ENCODE peak calls at places on chromosomes 3 and 15, in eight cellular contexts. One of them, this sample, is unnamed.

GRCh38 chr3:119627461-119627860 is 29.8 kb downstream of the PLA1A start:
- DNase-seq in fibroblast of mammary gland: no peak
- DNase-seq in psoas muscle: no peak
- DNase-seq in naive thymus-derived CD8-positive, alpha-beta T cell: no peak
- DNase-seq in cardiac muscle cell: no peak
- DNase-seq in activated naive CD8-positive, alpha-beta T cell treated with anti-CD3 and anti-CD28 coated beads, Interleukin-2, amount 50 U/mL, for 24 hours: peak; percentile 34
- DNase-seq in mesendoderm: no peak
- DNase-seq in stimulated activated CD4-positive, alpha-beta T cell treated with anti-CD3 and anti-CD28 coated beads, Interleukin-1b, Interleukin-23, amount 100 ng/mL, for 24 hours: no peak
- DNase-seq in this sample: no peak

GRCh38 chr15:49063402-49064280 is 17.4 kb upstream of the SECISBP2L start:
- DNase-seq in fibroblast of mammary gland: no peak
- DNase-seq in psoas muscle: no peak
- DNase-seq in naive thymus-derived CD8-positive, alpha-beta T cell: no peak
- DNase-seq in cardiac muscle cell: no peak
- DNase-seq in activated naive CD8-positive, alpha-beta T cell treated with anti-CD3 and anti-CD28 coated beads, Interleukin-2, amount 50 U/mL, for 24 hours: no peak
- DNase-seq in mesendoderm: peak; percentile 43
- DNase-seq in stimulated activated CD4-positive, alpha-beta T cell treated with anti-CD3 and anti-CD28 coated beads, Interleukin-1b, Interleukin-23, amount 100 ng/mL, for 24 hours: no peak
- DNase-seq in this sample: no peak

GRCh38 chr3:187136347-187136746 is 2.9 kb downstream of the RPL39L start:
- DNase-seq in fibroblast of mammary gland: no peak
- DNase-seq in psoas muscle: no peak
- DNase-seq in naive thymus-derived CD8-positive, alpha-beta T cell: no peak
- DNase-seq in cardiac muscle cell: no peak
- DNase-seq in activated naive CD8-positive, alpha-beta T cell treated with anti-CD3 and anti-CD28 coated beads, Interleukin-2, amount 50 U/mL, for 24 hours: no peak
- DNase-seq in mesendoderm: no peak
- DNase-seq in stimulated activated CD4-positive, alpha-beta T cell treated with anti-CD3 and anti-CD28 coated beads, Interleukin-1b, Interleukin-23, amount 100 ng/mL, for 24 hours: no peak
- DNase-seq in this sample: no peak

GRCh38 chr3:49930922-49931321 is 1.3 kb upstream of the MON1A start:
- DNase-seq in fibroblast of mammary gland: no peak
- DNase-seq in psoas muscle: no peak
- DNase-seq in naive thymus-derived CD8-positive, alpha-beta T cell: no peak
- DNase-seq in cardiac muscle cell: peak; percentile 81
- DNase-seq in activated naive CD8-positive, alpha-beta T cell treated with anti-CD3 and anti-CD28 coated beads, Interleukin-2, amount 50 U/mL, for 24 hours: no peak
- DNase-seq in mesendoderm: peak; percentile 93
- DNase-seq in stimulated activated CD4-positive, alpha-beta T cell treated with anti-CD3 and anti-CD28 coated beads, Interleukin-1b, Interleukin-23, amount 100 ng/mL, for 24 hours: no peak
- DNase-seq in this sample: no peak

GRCh38 chr3:185549651-185550111 is 2.7 kb downstream of the LIPH start:
- DNase-seq in fibroblast of mammary gland: no peak
- DNase-seq in psoas muscle: no peak
- DNase-seq in naive thymus-derived CD8-positive, alpha-beta T cell: no peak
- DNase-seq in cardiac muscle cell: no peak
- DNase-seq in activated naive CD8-positive, alpha-beta T cell treated with anti-CD3 and anti-CD28 coated beads, Interleukin-2, amount 50 U/mL, for 24 hours: no peak
- DNase-seq in mesendoderm: no peak
- DNase-seq in stimulated activated CD4-positive, alpha-beta T cell treated with anti-CD3 and anti-CD28 coated beads, Interleukin-1b, Interleukin-23, amount 100 ng/mL, for 24 hours: no peak
- DNase-seq in this sample: no peak

GRCh38 chr3:99246010-99246654 is 344.6 kb upstream of the DCBLD2 start:
- DNase-seq in fibroblast of mammary gland: peak; percentile 35
- DNase-seq in psoas muscle: no peak
- DNase-seq in naive thymus-derived CD8-positive, alpha-beta T cell: no peak
- DNase-seq in cardiac muscle cell: no peak
- DNase-seq in activated naive CD8-positive, alpha-beta T cell treated with anti-CD3 and anti-CD28 coated beads, Interleukin-2, amount 50 U/mL, for 24 hours: no peak
- DNase-seq in mesendoderm: no peak
- DNase-seq in stimulated activated CD4-positive, alpha-beta T cell treated with anti-CD3 and anti-CD28 coated beads, Interleukin-1b, Interleukin-23, amount 100 ng/mL, for 24 hours: no peak
- DNase-seq in this sample: no peak

GRCh38 chr3:51947215-51947900 is 5.2 kb downstream of the PARP3 start:
- DNase-seq in fibroblast of mammary gland: no peak
- DNase-seq in psoas muscle: no peak
- DNase-seq in naive thymus-derived CD8-positive, alpha-beta T cell: no peak
- DNase-seq in cardiac muscle cell: no peak
- DNase-seq in activated naive CD8-positive, alpha-beta T cell treated with anti-CD3 and anti-CD28 coated beads, Interleukin-2, amount 50 U/mL, for 24 hours: no peak
- DNase-seq in mesendoderm: no peak
- DNase-seq in stimulated activated CD4-positive, alpha-beta T cell treated with anti-CD3 and anti-CD28 coated beads, Interleukin-1b, Interleukin-23, amount 100 ng/mL, for 24 hours: no peak
- DNase-seq in this sample: no peak

GRCh38 chr15:88300018-88300549 is 43.5 kb upstream of the NTRK3 start:
- DNase-seq in fibroblast of mammary gland: no peak
- DNase-seq in psoas muscle: no peak
- DNase-seq in naive thymus-derived CD8-positive, alpha-beta T cell: no peak
- DNase-seq in cardiac muscle cell: no peak
- DNase-seq in activated naive CD8-positive, alpha-beta T cell treated with anti-CD3 and anti-CD28 coated beads, Interleukin-2, amount 50 U/mL, for 24 hours: no peak
- DNase-seq in mesendoderm: no peak
- DNase-seq in stimulated activated CD4-positive, alpha-beta T cell treated with anti-CD3 and anti-CD28 coated beads, Interleukin-1b, Interleukin-23, amount 100 ng/mL, for 24 hours: no peak
- DNase-seq in this sample: no peak

GRCh38 chr3:196650740-196651311 is 11.3 kb downstream of the NRROS start:
- DNase-seq in fibroblast of mammary gland: peak; percentile 98
- DNase-seq in psoas muscle: no peak
- DNase-seq in naive thymus-derived CD8-positive, alpha-beta T cell: no peak
- DNase-seq in cardiac muscle cell: no peak
- DNase-seq in activated naive CD8-positive, alpha-beta T cell treated with anti-CD3 and anti-CD28 coated beads, Interleukin-2, amount 50 U/mL, for 24 hours: no peak
- DNase-seq in mesendoderm: no peak
- DNase-seq in stimulated activated CD4-positive, alpha-beta T cell treated with anti-CD3 and anti-CD28 coated beads, Interleukin-1b, Interleukin-23, amount 100 ng/mL, for 24 hours: no peak
- DNase-seq in this sample: no peak

GRCh38 chr3:63067999-63068645 is 192.9 kb upstream of the CADPS start:
- DNase-seq in fibroblast of mammary gland: peak; percentile 66
- DNase-seq in psoas muscle: no peak
- DNase-seq in naive thymus-derived CD8-positive, alpha-beta T cell: no peak
- DNase-seq in cardiac muscle cell: peak; percentile 86
- DNase-seq in activated naive CD8-positive, alpha-beta T cell treated with anti-CD3 and anti-CD28 coated beads, Interleukin-2, amount 50 U/mL, for 24 hours: no peak
- DNase-seq in mesendoderm: peak; percentile 75
- DNase-seq in stimulated activated CD4-positive, alpha-beta T cell treated with anti-CD3 and anti-CD28 coated beads, Interleukin-1b, Interleukin-23, amount 100 ng/mL, for 24 hours: no peak
- DNase-seq in this sample: no peak

GRCh38 chr3:125651246-125651645 is 55.9 kb upstream of the OSBPL11 start:
- DNase-seq in fibroblast of mammary gland: peak; percentile 41
- DNase-seq in psoas muscle: no peak
- DNase-seq in naive thymus-derived CD8-positive, alpha-beta T cell: no peak
- DNase-seq in cardiac muscle cell: no peak
- DNase-seq in activated naive CD8-positive, alpha-beta T cell treated with anti-CD3 and anti-CD28 coated beads, Interleukin-2, amount 50 U/mL, for 24 hours: no peak
- DNase-seq in mesendoderm: peak; percentile 84
- DNase-seq in stimulated activated CD4-positive, alpha-beta T cell treated with anti-CD3 and anti-CD28 coated beads, Interleukin-1b, Interleukin-23, amount 100 ng/mL, for 24 hours: no peak
- DNase-seq in this sample: no peak

GRCh38 chr3:61409638-61410037 is 151.7 kb upstream of the PTPRG start:
- DNase-seq in fibroblast of mammary gland: no peak
- DNase-seq in psoas muscle: no peak
- DNase-seq in naive thymus-derived CD8-positive, alpha-beta T cell: no peak
- DNase-seq in cardiac muscle cell: no peak
- DNase-seq in activated naive CD8-positive, alpha-beta T cell treated with anti-CD3 and anti-CD28 coated beads, Interleukin-2, amount 50 U/mL, for 24 hours: no peak
- DNase-seq in mesendoderm: no peak
- DNase-seq in stimulated activated CD4-positive, alpha-beta T cell treated with anti-CD3 and anti-CD28 coated beads, Interleukin-1b, Interleukin-23, amount 100 ng/mL, for 24 hours: no peak
- DNase-seq in this sample: no peak

GRCh38 chr15:34759992-34760391 is 5.2 kb upstream of the GJD2 start:
- DNase-seq in fibroblast of mammary gland: no peak
- DNase-seq in psoas muscle: no peak
- DNase-seq in naive thymus-derived CD8-positive, alpha-beta T cell: no peak
- DNase-seq in cardiac muscle cell: no peak
- DNase-seq in activated naive CD8-positive, alpha-beta T cell treated with anti-CD3 and anti-CD28 coated beads, Interleukin-2, amount 50 U/mL, for 24 hours: no peak
- DNase-seq in mesendoderm: no peak
- DNase-seq in stimulated activated CD4-positive, alpha-beta T cell treated with anti-CD3 and anti-CD28 coated beads, Interleukin-1b, Interleukin-23, amount 100 ng/mL, for 24 hours: no peak
- DNase-seq in this sample: no peak

GRCh38 chr3:8152826-8153418 is 348.7 kb upstream of the LMCD1 start:
- DNase-seq in fibroblast of mammary gland: no peak
- DNase-seq in psoas muscle: no peak
- DNase-seq in naive thymus-derived CD8-positive, alpha-beta T cell: no peak
- DNase-seq in cardiac muscle cell: no peak
- DNase-seq in activated naive CD8-positive, alpha-beta T cell treated with anti-CD3 and anti-CD28 coated beads, Interleukin-2, amount 50 U/mL, for 24 hours: no peak
- DNase-seq in mesendoderm: peak; percentile 40
- DNase-seq in stimulated activated CD4-positive, alpha-beta T cell treated with anti-CD3 and anti-CD28 coated beads, Interleukin-1b, Interleukin-23, amount 100 ng/mL, for 24 hours: no peak
- DNase-seq in this sample: no peak

GRCh38 chr3:115728013-115728412 is 104.7 kb downstream of the GAP43 start:
- DNase-seq in fibroblast of mammary gland: no peak
- DNase-seq in psoas muscle: no peak
- DNase-seq in naive thymus-derived CD8-positive, alpha-beta T cell: no peak
- DNase-seq in cardiac muscle cell: no peak
- DNase-seq in activated naive CD8-positive, alpha-beta T cell treated with anti-CD3 and anti-CD28 coated beads, Interleukin-2, amount 50 U/mL, for 24 hours: no peak
- DNase-seq in mesendoderm: no peak
- DNase-seq in stimulated activated CD4-positive, alpha-beta T cell treated with anti-CD3 and anti-CD28 coated beads, Interleukin-1b, Interleukin-23, amount 100 ng/mL, for 24 hours: no peak
- DNase-seq in this sample: no peak

GRCh38 chr3:42092006-42092405 is 849 bp downstream of the TRAK1 start:
- DNase-seq in fibroblast of mammary gland: no peak
- DNase-seq in psoas muscle: no peak
- DNase-seq in naive thymus-derived CD8-positive, alpha-beta T cell: no peak
- DNase-seq in cardiac muscle cell: no peak
- DNase-seq in activated naive CD8-positive, alpha-beta T cell treated with anti-CD3 and anti-CD28 coated beads, Interleukin-2, amount 50 U/mL, for 24 hours: peak; percentile 27
- DNase-seq in mesendoderm: no peak
- DNase-seq in stimulated activated CD4-positive, alpha-beta T cell treated with anti-CD3 and anti-CD28 coated beads, Interleukin-1b, Interleukin-23, amount 100 ng/mL, for 24 hours: no peak
- DNase-seq in this sample: no peak

GRCh38 chr15:57647071-57647790 is 55.5 kb downstream of the MYZAP start:
- DNase-seq in fibroblast of mammary gland: no peak
- DNase-seq in psoas muscle: no peak
- DNase-seq in naive thymus-derived CD8-positive, alpha-beta T cell: no peak
- DNase-seq in cardiac muscle cell: no peak
- DNase-seq in activated naive CD8-positive, alpha-beta T cell treated with anti-CD3 and anti-CD28 coated beads, Interleukin-2, amount 50 U/mL, for 24 hours: no peak
- DNase-seq in mesendoderm: no peak
- DNase-seq in stimulated activated CD4-positive, alpha-beta T cell treated with anti-CD3 and anti-CD28 coated beads, Interleukin-1b, Interleukin-23, amount 100 ng/mL, for 24 hours: no peak
- DNase-seq in this sample: no peak

GRCh38 chr3:156865732-156866131 is 39.6 kb downstream of the LEKR1 start:
- DNase-seq in fibroblast of mammary gland: peak; percentile 34
- DNase-seq in psoas muscle: no peak
- DNase-seq in naive thymus-derived CD8-positive, alpha-beta T cell: no peak
- DNase-seq in cardiac muscle cell: no peak
- DNase-seq in activated naive CD8-positive, alpha-beta T cell treated with anti-CD3 and anti-CD28 coated beads, Interleukin-2, amount 50 U/mL, for 24 hours: no peak
- DNase-seq in mesendoderm: no peak
- DNase-seq in stimulated activated CD4-positive, alpha-beta T cell treated with anti-CD3 and anti-CD28 coated beads, Interleukin-1b, Interleukin-23, amount 100 ng/mL, for 24 hours: no peak
- DNase-seq in this sample: no peak